ENCODE peak calls at places on chromosomes 1 and 21, in five cellular contexts. G, F, B, Z and N are unnamed samples.

GRCh38 chr1:242728696-242729095 is 204.2 kb upstream of the PLD5 start:
- DNase-seq in G (no peak), F (no peak), B (no peak), Z (no peak), N (no peak)

GRCh38 chr1:37485902-37486679 is 11.7 kb downstream of the ZC3H12A start:
- DNase-seq in G (no peak), F (no peak), B (peak), Z (no peak), N (no peak)

GRCh38 chr1:205444931-205445652 is 10.8 kb downstream of the BLACAT1 start:
- DNase-seq in G (no peak), F (no peak), B (no peak), Z (peak), N (no peak)

GRCh38 chr1:4969556-4970129 is 315.2 kb downstream of the AJAP1 start:
- DNase-seq in G (no peak), F (no peak), B (no peak), Z (no peak), N (no peak)

GRCh38 chr1:42221952-42222606 is 57.5 kb upstream of the GUCA2A start:
- DNase-seq in G (peak), F (no peak), B (no peak), Z (no peak), N (peak)

GRCh38 chr1:216168481-216169005 is 254.7 kb downstream of the USH2A start:
- DNase-seq in G (no peak), F (no peak), B (no peak), Z (no peak), N (no peak)

GRCh38 chr1:81511281-81511680 is 289.5 kb upstream of the ADGRL2 start:
- DNase-seq in G (no peak), F (no peak), B (no peak), Z (no peak), N (no peak)

GRCh38 chr1:176775996-176776395 is 313.0 kb downstream of the PAPPA2 start:
- DNase-seq in G (no peak), F (no peak), B (no peak), Z (no peak), N (no peak)

GRCh38 chr1:53060580-53060979 is 1.4 kb upstream of the PODN start:
- DNase-seq in G (no peak), F (no peak), B (no peak), Z (no peak), N (no peak)

GRCh38 chr1:209704584-209704983 is at the start of gene HSD11B1:
- DNase-seq in G (no peak), F (no peak), B (no peak), Z (no peak), N (no peak)

GRCh38 chr1:930633-931138 is 7.0 kb downstream of the SAMD11 start:
- DNase-seq in G (no peak), F (no peak), B (no peak), Z (no peak), N (no peak)

GRCh38 chr1:56866656-56867055 is 12.1 kb downstream of the C8A start:
- DNase-seq in G (no peak), F (no peak), B (no peak), Z (no peak), N (no peak)

DNA sequence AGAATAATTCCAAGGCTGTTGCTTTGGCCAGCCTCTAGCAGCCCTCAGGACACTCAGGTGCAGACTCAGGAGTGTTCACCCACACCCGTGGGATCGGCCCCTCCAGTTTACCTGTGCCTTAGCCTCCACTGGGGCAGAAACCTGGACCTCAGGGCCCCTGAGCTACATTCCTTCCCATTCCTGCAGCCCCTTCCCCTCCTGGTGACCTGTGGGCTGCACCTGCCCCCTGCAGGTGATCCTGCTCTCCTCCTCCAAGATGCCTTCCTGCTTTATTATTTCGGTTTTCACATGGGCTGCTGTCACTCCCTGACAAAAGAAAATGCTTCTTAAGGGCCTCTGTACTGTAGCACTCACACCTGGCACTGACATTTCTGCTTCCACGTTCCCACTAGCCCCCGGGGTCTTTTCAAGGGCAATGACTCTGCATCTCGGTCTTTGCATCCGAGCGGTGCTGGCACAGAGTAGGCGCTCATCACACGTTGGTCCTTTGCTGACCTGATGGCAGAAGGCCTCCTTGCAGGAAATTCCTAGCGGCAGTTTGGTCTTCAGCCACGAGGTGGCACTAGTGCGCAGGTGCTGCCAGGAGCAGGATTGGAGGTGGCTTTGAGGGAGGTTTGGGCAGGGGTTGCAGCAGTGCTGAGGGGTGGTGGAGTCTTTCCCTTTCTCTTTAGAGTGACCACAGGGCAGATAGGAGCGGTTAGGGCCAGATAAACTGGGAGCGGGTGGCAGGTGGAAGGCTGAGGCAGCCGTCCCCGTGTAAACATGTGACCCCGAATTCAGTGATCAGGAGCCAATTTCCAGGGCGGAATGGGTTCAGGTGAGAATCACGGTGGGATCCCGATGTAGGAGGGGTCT is 25.3 kb upstream of the ETV3 start:
- DNase-seq in G (peak), F (no peak), B (peak), Z (peak), N (peak)
- TF ChIP-seq YY1 in G (no peak), F (peak), B (no peak), Z (no peak), N (no peak)

GRCh38 chr21:38814126-38815059 is 8.7 kb downstream of the ETS2 start:
- DNase-seq in G (no peak), F (no peak), B (no peak), Z (no peak), N (no peak)
- TF ChIP-seq EP300 in G (no peak), F (no peak), B (no peak), Z (no peak), N (no peak)

GRCh38 chr1:185483647-185484450 is 166.8 kb upstream of the IVNS1ABP start:
- DNase-seq in G (no peak), F (no peak), B (no peak), Z (no peak), N (no peak)
- TF ChIP-seq YY1 in G (no peak), F (no peak), B (no peak), Z (no peak), N (no peak)

GRCh38 chr1:18955442-18956188 is 861 bp downstream of the IFFO2 start:
- DNase-seq in G (peak), F (no peak), B (peak), Z (peak), N (no peak)
- TF ChIP-seq EP300 in G (no peak), F (no peak), B (no peak), Z (no peak), N (no peak)